ENCODE peak calls at places on chromosomes 5 and 9, in six cellular contexts. One of them, this sample, is unnamed. For H3K9me3, the result is how much of the 10 kb centered on the place peaks cover.

GRCh38 chr5:59174248-59174844 is 591.5 kb downstream of the RAB3C start:
- DNase-seq in neuronal stem cell: peak
- DNase-seq in mesenchymal stem cell: peak
- DNase-seq in IMR-90: peak
- DNase-seq in H1: no peak
- DNase-seq in H9: no peak
- DNase-seq in this sample: peak

GRCh38 chr5:137833463-137833862 is 34.2 kb upstream of the MYOT start:
- DNase-seq in neuronal stem cell: no peak
- DNase-seq in mesenchymal stem cell: peak
- DNase-seq in IMR-90: peak
- DNase-seq in H1: no peak
- DNase-seq in H9: no peak
- DNase-seq in this sample: peak

GRCh38 chr5:137212471-137212870 is 286.7 kb downstream of the SPOCK1 start:
- DNase-seq in neuronal stem cell: no peak
- DNase-seq in mesenchymal stem cell: no peak
- DNase-seq in IMR-90: no peak
- DNase-seq in H1: no peak
- DNase-seq in H9: no peak
- DNase-seq in this sample: no peak

GRCh38 chr9:127142291-127142690 is 19.9 kb upstream of the ANGPTL2 start:
- DNase-seq in neuronal stem cell: no peak
- DNase-seq in mesenchymal stem cell: no peak
- DNase-seq in IMR-90: no peak
- DNase-seq in H1: peak
- DNase-seq in H9: peak
- DNase-seq in this sample: no peak

GRCh38 chr5:83530186-83530585 is 58.6 kb downstream of the VCAN start:
- DNase-seq in neuronal stem cell: no peak
- DNase-seq in mesenchymal stem cell: no peak
- DNase-seq in IMR-90: peak
- DNase-seq in H1: no peak
- DNase-seq in H9: no peak
- DNase-seq in this sample: no peak

GRCh38 chr5:61139094-61139873 is 23.0 kb downstream of the SMIM15 start:
- DNase-seq in neuronal stem cell: no peak
- DNase-seq in mesenchymal stem cell: no peak
- DNase-seq in IMR-90: no peak
- DNase-seq in H1: no peak
- DNase-seq in H9: peak
- DNase-seq in this sample: peak

GRCh38 chr5:171275822-171276544 is 33.1 kb upstream of the TLX3 start:
- DNase-seq in neuronal stem cell: no peak
- DNase-seq in mesenchymal stem cell: no peak
- DNase-seq in IMR-90: no peak
- DNase-seq in H1: no peak
- DNase-seq in H9: no peak
- DNase-seq in this sample: no peak

GRCh38 chr9:121529237-121529987 is 29.8 kb upstream of the GGTA1 start:
- DNase-seq in neuronal stem cell: no peak
- DNase-seq in mesenchymal stem cell: peak
- DNase-seq in IMR-90: peak
- DNase-seq in H1: no peak
- DNase-seq in H9: no peak
- DNase-seq in this sample: no peak

GRCh38 chr5:14859980-14860379 is 11.6 kb downstream of the ANKH start:
- DNase-seq in neuronal stem cell: no peak
- DNase-seq in mesenchymal stem cell: no peak
- DNase-seq in IMR-90: no peak
- DNase-seq in H1: no peak
- DNase-seq in H9: no peak
- DNase-seq in this sample: no peak

GRCh38 chr5:83001788-83002381 is 75.3 kb downstream of the TMEM167A start:
- DNase-seq in neuronal stem cell: no peak
- DNase-seq in mesenchymal stem cell: no peak
- DNase-seq in IMR-90: no peak
- DNase-seq in H1: no peak
- DNase-seq in H9: no peak
- DNase-seq in this sample: no peak

GRCh38 chr5:72325566-72326297 is 5.6 kb downstream of the PTCD2 start:
- DNase-seq in neuronal stem cell: no peak
- DNase-seq in mesenchymal stem cell: no peak
- DNase-seq in IMR-90: peak
- DNase-seq in H1: no peak
- DNase-seq in H9: no peak
- DNase-seq in this sample: no peak

GRCh38 chr5:65209341-65209740 is 272.4 kb downstream of the ADAMTS6 start:
- DNase-seq in neuronal stem cell: no peak
- DNase-seq in mesenchymal stem cell: peak
- DNase-seq in IMR-90: peak
- DNase-seq in H1: no peak
- DNase-seq in H9: no peak
- DNase-seq in this sample: no peak

GRCh38 chr5:56305001-56305400 is 71.9 kb upstream of the ANKRD55 start:
- DNase-seq in neuronal stem cell: no peak
- DNase-seq in mesenchymal stem cell: no peak
- DNase-seq in IMR-90: no peak
- DNase-seq in H1: no peak
- DNase-seq in H9: no peak
- DNase-seq in this sample: no peak
- H3K9me3 ChIP-seq in neuronal stem cell: under half
- H3K9me3 ChIP-seq in mesenchymal stem cell: under half
- H3K9me3 ChIP-seq in IMR-90: under half
- H3K9me3 ChIP-seq in H1: under half
- H3K9me3 ChIP-seq in H9: under half
- H3K9me3 ChIP-seq in this sample: under half

DNA sequence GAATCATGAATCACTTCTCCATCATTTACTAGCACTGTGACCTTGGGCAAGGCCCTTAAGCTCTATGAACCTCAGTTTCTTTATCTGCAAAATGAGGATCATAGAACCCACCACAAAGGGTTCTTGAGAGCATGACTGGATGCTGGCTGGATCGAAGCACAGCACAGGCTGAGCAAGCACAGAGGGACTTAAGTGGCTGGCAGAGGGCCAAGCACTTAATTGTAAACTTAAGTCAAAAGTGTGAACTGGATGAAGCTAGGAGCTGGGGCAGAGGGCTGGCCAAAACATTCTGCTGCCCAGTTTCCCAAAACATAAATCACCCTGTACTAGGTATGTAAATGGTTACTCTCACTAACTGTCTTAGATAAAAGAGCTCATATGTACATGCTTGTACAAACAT is 112.3 kb upstream of the WWC1 start:
- DNase-seq in neuronal stem cell: no peak
- DNase-seq in mesenchymal stem cell: peak
- DNase-seq in IMR-90: no peak
- DNase-seq in H1: no peak
- DNase-seq in H9: no peak
- DNase-seq in this sample: no peak
- H2AK5ac ChIP-seq in neuronal stem cell: no peak
- H2AK5ac ChIP-seq in mesenchymal stem cell: no peak
- H2AK5ac ChIP-seq in IMR-90: no peak
- H2AK5ac ChIP-seq in H1: no peak
- H2AK5ac ChIP-seq in H9: no peak
- H2AK5ac ChIP-seq in this sample: no peak

GRCh38 chr9:137354845-137355420 is 52.9 kb upstream of the NRARP start:
- DNase-seq in neuronal stem cell: no peak
- DNase-seq in mesenchymal stem cell: no peak
- DNase-seq in IMR-90: no peak
- DNase-seq in H1: no peak
- DNase-seq in H9: no peak
- DNase-seq in this sample: no peak
- H3K9me3 ChIP-seq in neuronal stem cell: under half
- H3K9me3 ChIP-seq in mesenchymal stem cell: under half
- H3K9me3 ChIP-seq in IMR-90: under half
- H3K9me3 ChIP-seq in H1: under half
- H3K9me3 ChIP-seq in H9: under half
- H3K9me3 ChIP-seq in this sample: half or more

DNA sequence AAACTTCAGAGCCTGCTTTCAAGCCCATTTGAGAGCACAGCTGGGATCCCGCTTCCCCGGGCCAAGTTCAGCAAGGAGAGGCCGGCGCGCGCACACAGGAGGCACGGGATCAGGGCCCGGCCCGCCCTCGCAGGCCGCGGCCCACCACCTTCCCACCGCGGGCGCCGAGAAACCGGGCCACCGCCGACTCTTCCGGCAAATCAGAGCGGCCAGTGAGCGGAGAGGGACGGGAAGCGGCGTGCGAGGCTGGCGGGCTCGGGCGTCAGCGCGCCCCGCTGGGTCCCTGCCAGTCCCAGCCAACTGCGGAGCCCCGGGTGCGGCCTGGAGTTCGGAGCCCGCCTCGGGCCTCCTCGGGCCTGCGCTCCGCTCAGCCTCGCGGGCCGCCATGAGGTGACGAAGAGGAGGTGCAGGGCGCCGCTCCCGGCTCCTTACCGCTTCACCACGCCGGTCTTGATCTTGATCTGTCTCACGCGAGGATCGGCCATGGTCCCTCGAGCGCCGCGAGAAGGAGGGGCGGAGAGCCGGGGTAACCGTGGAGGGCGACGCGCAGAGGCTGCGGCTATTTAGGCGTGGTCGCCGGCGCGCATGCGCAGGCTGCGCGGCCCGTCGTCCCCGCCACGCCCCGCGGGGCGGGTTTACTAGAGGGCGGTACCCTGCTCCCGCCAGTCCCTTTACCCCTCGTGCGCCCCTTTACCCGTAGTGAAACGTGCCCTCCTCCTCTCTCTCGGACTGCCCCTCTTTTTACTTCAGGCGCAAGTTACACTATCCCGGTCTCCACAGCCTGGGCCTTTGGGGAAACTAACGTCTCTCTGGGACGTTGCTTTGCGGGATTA is at the start of gene TBCA:
- DNase-seq in neuronal stem cell: peak
- DNase-seq in mesenchymal stem cell: peak
- DNase-seq in IMR-90: peak
- DNase-seq in H1: peak
- DNase-seq in H9: peak
- DNase-seq in this sample: peak
- H2AK5ac ChIP-seq in neuronal stem cell: no peak
- H2AK5ac ChIP-seq in mesenchymal stem cell: no peak
- H2AK5ac ChIP-seq in IMR-90: peak
- H2AK5ac ChIP-seq in H1: no peak
- H2AK5ac ChIP-seq in H9: no peak
- H2AK5ac ChIP-seq in this sample: peak

DNA sequence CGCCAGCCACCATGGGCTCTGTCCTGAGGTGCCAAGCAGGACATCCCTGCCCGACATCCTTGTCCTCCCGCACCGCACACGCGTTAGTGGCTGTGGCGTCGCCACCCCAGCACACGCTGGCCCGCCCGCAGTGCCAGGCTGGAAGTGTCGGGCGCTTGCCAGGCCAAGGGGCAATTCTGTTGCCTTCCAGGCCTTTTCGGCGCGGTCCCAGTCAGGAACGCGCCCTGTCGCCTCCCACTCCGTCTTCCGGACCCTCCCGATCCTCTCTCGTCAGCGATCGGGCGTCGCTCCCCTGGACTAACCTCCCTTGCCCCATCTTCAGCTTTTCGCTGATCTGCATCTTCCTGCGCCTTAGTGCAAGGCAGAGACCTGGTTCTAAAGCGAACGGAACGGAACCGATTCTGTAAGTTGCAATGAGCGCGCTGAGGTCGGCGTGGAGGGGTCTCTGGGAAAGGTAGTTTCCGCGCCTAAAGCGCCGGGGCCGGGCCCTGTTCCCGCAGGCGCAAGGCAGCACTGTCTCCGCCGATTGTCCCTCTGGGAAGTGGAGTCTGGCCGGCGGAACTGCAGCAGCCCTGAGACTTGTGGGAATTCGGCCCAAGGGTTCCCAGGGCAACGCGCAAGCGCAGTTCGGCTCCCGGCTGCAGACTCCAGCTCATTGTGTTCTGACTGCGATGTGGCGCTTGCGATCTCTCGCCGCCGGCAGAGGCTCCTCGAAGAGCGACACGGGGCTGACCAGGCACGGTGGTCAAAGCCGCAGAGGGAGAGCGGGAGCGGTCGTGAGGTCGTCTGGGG is at the start of gene ZNF454:
- DNase-seq in neuronal stem cell: peak
- DNase-seq in mesenchymal stem cell: no peak
- DNase-seq in IMR-90: peak
- DNase-seq in H1: peak
- DNase-seq in H9: no peak
- DNase-seq in this sample: peak
- H3K9me3 ChIP-seq in neuronal stem cell: half or more
- H3K9me3 ChIP-seq in mesenchymal stem cell: half or more
- H3K9me3 ChIP-seq in IMR-90: half or more
- H3K9me3 ChIP-seq in H1: half or more
- H3K9me3 ChIP-seq in H9: half or more
- H3K9me3 ChIP-seq in this sample: half or more

DNA sequence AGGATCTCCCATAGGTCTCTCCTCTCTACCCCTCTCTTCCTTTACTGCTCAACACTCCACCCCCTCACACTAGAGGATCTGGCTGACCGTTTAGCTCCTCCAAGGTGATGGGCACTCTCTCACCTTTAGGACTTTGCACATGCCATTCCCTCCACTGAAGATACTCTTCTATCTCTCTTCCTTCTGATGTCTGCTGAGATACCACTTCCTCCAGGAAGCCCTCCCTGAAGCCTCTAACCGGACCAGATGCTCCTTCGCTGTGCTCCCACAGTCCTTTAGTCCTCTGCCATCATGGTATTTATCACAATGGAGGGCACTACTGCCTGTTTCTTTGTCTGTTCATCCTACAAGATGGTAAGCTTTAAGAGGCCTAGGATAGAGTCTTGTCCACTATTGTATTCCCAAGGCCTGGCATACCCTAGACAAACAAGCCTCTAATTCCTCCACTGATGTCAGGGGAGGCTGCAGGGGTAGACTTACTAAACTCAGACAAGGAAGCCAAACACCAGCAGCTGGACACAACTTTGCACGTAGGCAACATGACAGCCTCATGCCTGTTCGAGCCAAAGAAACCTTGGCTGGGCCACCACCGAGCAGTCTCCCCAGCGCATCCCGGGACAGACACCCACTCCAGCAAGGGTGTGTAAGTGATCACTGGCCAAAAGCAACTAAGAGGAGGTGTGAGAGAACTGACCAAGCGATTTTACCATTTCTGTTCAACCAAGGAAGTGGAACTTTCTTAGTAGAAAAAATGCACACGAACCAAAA is 20.2 kb downstream of the ORM2 start:
- DNase-seq in neuronal stem cell: no peak
- DNase-seq in mesenchymal stem cell: no peak
- DNase-seq in IMR-90: no peak
- DNase-seq in H1: no peak
- DNase-seq in H9: no peak
- DNase-seq in this sample: no peak
- H2AK5ac ChIP-seq in neuronal stem cell: no peak
- H2AK5ac ChIP-seq in mesenchymal stem cell: peak
- H2AK5ac ChIP-seq in IMR-90: peak
- H2AK5ac ChIP-seq in H1: peak
- H2AK5ac ChIP-seq in H9: no peak
- H2AK5ac ChIP-seq in this sample: no peak

DNA sequence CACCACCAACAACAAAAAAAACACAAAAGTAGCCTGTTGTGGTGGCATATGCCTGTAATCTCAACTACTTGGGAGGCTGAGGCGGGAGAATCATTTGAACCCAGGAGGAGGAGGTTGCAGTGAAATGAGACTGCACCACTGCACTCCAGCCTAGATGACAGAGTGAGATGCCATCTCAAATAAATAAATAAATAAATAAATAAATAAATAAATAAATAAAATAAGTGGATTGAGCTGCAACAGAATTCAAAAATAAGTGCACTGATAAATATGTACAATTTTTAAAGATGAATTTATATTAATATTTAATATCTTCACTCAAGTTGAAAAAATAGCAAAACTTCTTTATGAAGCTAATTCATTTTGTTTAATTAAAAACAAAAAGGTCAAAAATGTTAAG is 259.6 kb downstream of the IRX2 start:
- DNase-seq in neuronal stem cell: no peak
- DNase-seq in mesenchymal stem cell: no peak
- DNase-seq in IMR-90: no peak
- DNase-seq in H1: no peak
- DNase-seq in H9: no peak
- DNase-seq in this sample: no peak
- H3K9me3 ChIP-seq in neuronal stem cell: under half
- H3K9me3 ChIP-seq in mesenchymal stem cell: under half
- H3K9me3 ChIP-seq in IMR-90: under half
- H3K9me3 ChIP-seq in H1: under half
- H3K9me3 ChIP-seq in H9: under half
- H3K9me3 ChIP-seq in this sample: under half

This sample was measured in trophoblast cell.